ENCODE peak calls at places on chromosomes 16 and 17, in four cellular contexts. E is K562, C is IMR-90, V is GM12878. P is an unnamed sample.
A peak's percentile ranks its signal among the peaks of the same experiment; 100 is the strongest.

GRCh38 chr17:81487487-81488275 is 24.9 kb downstream of the ACTG1 start:
- DNase-seq in E (peak; percentile 96), C (peak; percentile 60), V (no peak), P (peak; percentile 75)

GRCh38 chr17:42135664-42136653 is 13.4 kb downstream of the HSPB9 start:
- DNase-seq in E (no peak), C (peak; percentile 85), V (no peak), P (peak; percentile 76)

GRCh38 chr16:66923247-66923851 is 2.0 kb downstream of the RRAD start:
- DNase-seq in E (no peak), C (peak; percentile 47), V (no peak), P (no peak)

GRCh38 chr17:65092262-65092661 is 35.7 kb upstream of the GNA13 start:
- DNase-seq in E (no peak), C (peak; percentile 43), V (no peak), P (peak; percentile 55)

GRCh38 chr16:24728011-24728410 is 1.4 kb upstream of the TNRC6A start:
- DNase-seq in E (no peak), C (no peak), V (no peak), P (no peak)

GRCh38 chr16:83915491-83915890 is 16.6 kb downstream of the MLYCD start:
- DNase-seq in E (no peak), C (no peak), V (no peak), P (no peak)

GRCh38 chr17:41540921-41541625 is 13.0 kb upstream of the KRT19 start:
- DNase-seq in E (peak; percentile 68), C (peak; percentile 32), V (no peak), P (no peak)

GRCh38 chr17:81480140-81480917 is 32.3 kb downstream of the ACTG1 start:
- DNase-seq in E (peak; percentile 62), C (peak; percentile 76), V (no peak), P (no peak)

GRCh38 chr16:25464058-25464457 is 206.4 kb upstream of the ZKSCAN2 start:
- DNase-seq in E (no peak), C (no peak), V (no peak), P (no peak)

GRCh38 chr17:74287203-74287602 is 13.2 kb downstream of the DNAI2 start:
- DNase-seq in E (no peak), C (no peak), V (no peak), P (no peak)

GRCh38 chr16:13055480-13055879 is 154.1 kb downstream of the SHISA9 start:
- DNase-seq in E (no peak), C (no peak), V (no peak), P (no peak)

GRCh38 chr17:48915459-48916282 is 7.5 kb downstream of the UBE2Z start:
- DNase-seq in E (no peak), C (peak; percentile 93), V (peak; percentile 74), P (peak; percentile 70)

GRCh38 chr16:75252946-75253911 is 1.8 kb upstream of the BCAR1 start:
- DNase-seq in E (no peak), C (peak; percentile 74), V (no peak), P (no peak)

GRCh38 chr17:81151039-81151677 is 14.1 kb upstream of the PVALEF start:
- DNase-seq in E (no peak), C (no peak), V (no peak), P (no peak)

GRCh38 chr17:21300601-21301571 is 16.4 kb downstream of the MAP2K3 start:
- DNase-seq in E (no peak), C (no peak), V (no peak), P (no peak)

GRCh38 chr16:83473926-83474660 is 333.7 kb upstream of the HSBP1 start:
- DNase-seq in E (no peak), C (no peak), V (no peak), P (no peak)

GRCh38 chr17:40980594-40980993 is 3.5 kb downstream of the KRT40 start:
- DNase-seq in E (no peak), C (peak; percentile 63), V (no peak), P (no peak)

GRCh38 chr16:74984194-74984669 is 691 bp downstream of the WDR59 start:
- DNase-seq in E (no peak), C (peak; percentile 34), V (no peak), P (peak; percentile 15)

GRCh38 chr16:964696-965395 is 5.9 kb downstream of the LMF1 start:
- DNase-seq in E (no peak), C (no peak), V (no peak), P (no peak)

GRCh38 chr16:57797526-57798266 is 4.6 kb downstream of the KIFC3 start:
- DNase-seq in E (peak; percentile 31), C (no peak), V (no peak), P (peak; percentile 58)

GRCh38 chr17:42531455-42532354 is 4.3 kb upstream of the NAGLU start:
- DNase-seq in E (peak; percentile 64), C (peak; percentile 34), V (no peak), P (peak; percentile 86)

GRCh38 chr17:27295945-27296344 is 2.0 kb downstream of the WSB1 start:
- DNase-seq in E (no peak), C (no peak), V (no peak), P (no peak)

GRCh38 chr17:66272699-66273390 is 29.6 kb upstream of the PRKCA start:
- DNase-seq in E (peak; percentile 47), C (peak; percentile 89), V (no peak), P (peak; percentile 77)

GRCh38 chr17:59428896-59429460 is 97.5 kb downstream of the YPEL2 start:
- DNase-seq in E (no peak), C (no peak), V (no peak), P (no peak)

GRCh38 chr16:15960124-15960971 is 10.9 kb downstream of the ABCC1 start:
- DNase-seq in E (no peak), C (no peak), V (no peak), P (no peak)

GRCh38 chr17:57519199-57519598 is 225.9 kb downstream of the CCDC182 start:
- DNase-seq in E (no peak), C (peak; percentile 58), V (no peak), P (peak; percentile 48)

GRCh38 chr17:57999496-58000017 is 7.5 kb downstream of the SRSF1 start:
- DNase-seq in E (no peak), C (peak; percentile 79), V (peak; percentile 55), P (peak; percentile 81)

DNA sequence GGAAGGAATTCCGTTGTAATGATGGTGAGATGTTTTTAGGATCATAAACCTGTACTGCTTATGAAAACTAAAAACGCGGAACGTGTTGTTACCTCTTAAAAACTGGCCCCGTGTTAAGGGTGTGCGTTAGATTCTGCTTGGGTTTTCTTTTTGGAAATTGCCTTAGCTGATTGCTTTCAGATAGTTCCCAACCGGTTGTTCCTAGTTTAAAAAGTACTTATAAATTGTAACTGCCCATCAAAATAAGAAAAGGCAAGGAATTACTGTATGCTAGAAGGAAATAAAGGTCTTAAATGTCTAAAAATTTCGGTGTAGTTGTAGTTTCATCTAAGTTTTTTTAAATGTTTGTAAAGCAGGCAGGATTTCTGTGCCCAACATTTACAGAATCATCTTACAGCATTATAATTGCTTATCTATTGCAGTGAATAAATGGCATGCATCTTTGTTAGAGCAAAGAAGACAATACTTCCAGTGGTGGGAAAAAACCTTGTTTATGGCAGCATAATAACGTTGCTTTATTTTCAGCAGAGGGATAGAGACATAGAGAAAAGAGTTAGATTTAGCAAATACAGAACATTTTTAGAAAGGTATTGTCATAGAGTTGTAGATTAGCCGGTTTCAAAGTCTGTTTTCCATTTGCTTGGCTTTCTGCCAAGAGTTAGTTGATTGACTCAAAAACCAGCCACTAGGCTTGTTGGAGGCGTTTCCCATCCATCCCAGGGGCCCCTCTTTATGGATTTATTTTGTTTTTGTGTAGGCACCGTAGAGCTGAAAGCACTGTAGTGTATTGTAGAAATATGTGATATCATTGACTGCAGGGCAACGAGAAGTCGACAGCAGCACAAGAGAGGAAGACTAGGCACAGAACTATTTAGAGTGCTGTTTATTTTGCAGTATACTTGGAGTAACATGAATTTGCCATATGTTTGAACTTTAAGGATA is 1.7 kb downstream of the PPM1D start:
- DNase-seq in E (peak; percentile 33), C (peak; percentile 81), V (peak; percentile 40), P (peak; percentile 74)
- TF ChIP-seq CTCF in E (no peak), C (no peak), V (no peak), P (peak; percentile 9)

GRCh38 chr17:82657926-82658325 is 9.7 kb upstream of the WDR45B start:
- DNase-seq in E (no peak), C (no peak), V (no peak), P (no peak)
- TF ChIP-seq RFX5 in E (no peak), C (no peak), V (no peak), P (no peak)

DNA sequence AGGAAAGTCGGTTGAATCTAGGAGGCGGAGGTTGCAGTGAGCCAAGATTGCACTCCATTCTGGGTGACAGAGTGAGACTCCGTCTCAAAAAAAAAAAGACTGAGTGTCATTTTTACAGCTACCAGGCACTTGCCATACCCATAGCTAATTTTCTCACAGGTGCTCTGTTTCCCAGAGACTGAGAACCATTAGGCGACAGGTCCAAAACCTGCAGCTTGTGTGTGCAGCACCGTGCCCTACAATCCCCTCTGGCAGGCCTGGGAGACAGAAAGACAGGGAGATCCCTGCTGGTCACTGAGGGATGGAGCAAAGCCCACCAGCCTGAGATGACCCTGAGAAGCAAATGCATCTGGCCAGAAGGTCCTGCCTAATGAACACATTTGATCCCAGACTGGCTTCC is 2.7 kb downstream of the TFAP4 start:
- DNase-seq in E (no peak), C (no peak), V (no peak), P (no peak)
- TF ChIP-seq ELK1 in E (no peak), C (no peak), V (no peak), P (no peak)

GRCh38 chr16:30698816-30699614 is at the start of gene SRCAP:
- DNase-seq in E (peak; percentile 94), C (peak; percentile 64), V (peak; percentile 44), P (peak; percentile 87)

GRCh38 chr16:30697264-30698138 is 1.5 kb upstream of the SRCAP start:
- DNase-seq in E (peak; percentile 86), C (peak; percentile 94), V (no peak), P (no peak)

GRCh38 chr16:30699615-30700099 is 686 bp downstream of the SRCAP start:
- DNase-seq in E (no peak), C (no peak), V (no peak), P (no peak)

GRCh38 chr16:30700491-30700890 is 1.5 kb downstream of the SRCAP start:
- DNase-seq in E (peak; percentile 45), C (peak; percentile 18), V (no peak), P (no peak)

GRCh38 chr16:30698139-30698815 is 694 bp upstream of the SRCAP start:
- DNase-seq in E (peak; percentile 98), C (peak; percentile 87), V (peak; percentile 89), P (peak; percentile 97)
- TF ChIP-seq CTCF in E (no peak), C (no peak), V (no peak), P (no peak)

GRCh38 chr17:4908711-4909496 is 6.0 kb upstream of the CHRNE start:
- DNase-seq in E (peak; percentile 63), C (peak; percentile 92), V (peak; percentile 31), P (peak; percentile 86)
- TF ChIP-seq RFX5 in E (no peak), C (no peak), V (no peak), P (no peak)

P was measured in A549.